ENCODE peak calls at places on chromosomes 6 and 20, in five cellular contexts. K, H, J, D and F are unnamed samples.

GRCh38 chr6:73521351-73522254 is 771 bp upstream of the EEF1A1 start:
- DNase-seq in K (no peak), H (no peak), J (peak; percentile 91), D (no peak), F (no peak)

GRCh38 chr20:56778765-56779195 is 149.7 kb downstream of the TFAP2C start:
- DNase-seq in K (no peak), H (peak; percentile 37), J (no peak), D (no peak), F (no peak)

GRCh38 chr6:169449221-169449620 is 195.6 kb upstream of the THBS2 start:
- DNase-seq in K (no peak), H (no peak), J (no peak), D (no peak), F (no peak)

GRCh38 chr6:136404007-136404406 is 114.4 kb upstream of the BCLAF1 start:
- DNase-seq in K (no peak), H (no peak), J (no peak), D (no peak), F (no peak)

GRCh38 chr6:30259140-30260035 is 46.2 kb upstream of the TRIM26 start:
- DNase-seq in K (peak; percentile 68), H (peak; percentile 92), J (peak; percentile 89), D (peak; percentile 83), F (peak; percentile 80)

GRCh38 chr20:14979472-14979986 is 642.1 kb upstream of the FLRT3 start:
- DNase-seq in K (no peak), H (no peak), J (no peak), D (no peak), F (no peak)

GRCh38 chr6:138957903-138958302 is 30.1 kb downstream of the REPS1 start:
- DNase-seq in K (no peak), H (no peak), J (no peak), D (no peak), F (peak; percentile 11)

GRCh38 chr6:85110943-85111342 is 338.9 kb upstream of the NT5E start:
- DNase-seq in K (no peak), H (no peak), J (no peak), D (no peak), F (no peak)

GRCh38 chr6:69933239-69933638 is 66.9 kb downstream of the COL19A1 start:
- DNase-seq in K (no peak), H (no peak), J (no peak), D (no peak), F (no peak)

GRCh38 chr20:32820000-32820697 is 395 bp downstream of the MAPRE1 start:
- DNase-seq in K (peak; percentile 78), H (peak; percentile 95), J (no peak), D (no peak), F (peak; percentile 84)

GRCh38 chr20:32820698-32821378 is 1.1 kb downstream of the MAPRE1 start:
- DNase-seq in K (no peak), H (peak; percentile 34), J (peak; percentile 47), D (no peak), F (no peak)

GRCh38 chr20:32822189-32822588 is 2.4 kb downstream of the MAPRE1 start:
- DNase-seq in K (no peak), H (no peak), J (no peak), D (no peak), F (no peak)

GRCh38 chr20:32823078-32823477 is 3.3 kb downstream of the MAPRE1 start:
- DNase-seq in K (no peak), H (peak; percentile 16), J (no peak), D (no peak), F (no peak)

DNA sequence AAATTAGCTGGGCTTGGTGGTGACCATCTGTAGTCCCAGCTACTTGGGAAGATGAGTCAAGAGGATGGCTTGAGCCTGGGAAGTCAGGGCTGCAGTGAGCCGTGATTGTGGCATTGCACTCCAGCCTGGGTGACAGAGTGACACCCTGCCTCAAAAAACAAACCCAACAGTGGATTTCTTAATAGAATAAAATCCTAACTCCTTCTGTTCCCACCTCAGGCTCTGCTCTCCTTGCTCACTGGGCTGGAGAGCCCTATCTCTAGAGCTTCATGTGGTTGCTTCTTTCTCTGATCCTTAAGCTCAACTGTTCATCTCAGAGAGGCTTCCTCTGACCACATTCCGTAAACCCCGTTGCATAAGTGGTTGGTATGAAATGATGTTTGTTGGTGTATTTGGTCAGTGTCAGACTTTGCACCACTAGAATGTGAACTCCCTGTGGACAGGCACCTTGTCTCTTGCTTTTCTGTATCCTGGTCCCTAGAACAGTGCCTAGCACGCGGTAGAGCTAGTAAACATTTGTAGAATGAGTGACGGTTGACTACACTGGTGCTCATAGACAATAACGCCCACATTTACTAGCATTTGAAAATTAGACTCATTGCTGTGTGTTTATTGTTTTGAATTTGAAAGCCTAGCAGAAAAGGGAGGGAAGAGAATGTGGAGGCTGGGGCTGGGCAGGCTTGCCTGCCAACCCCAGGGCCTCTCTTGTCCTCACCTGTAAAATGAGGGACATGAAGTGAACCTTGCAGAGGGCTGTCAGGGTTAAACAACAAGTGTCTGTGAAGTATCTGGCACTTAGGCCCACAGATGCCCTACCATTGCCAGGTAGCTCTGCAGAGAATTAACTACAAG is 4.2 kb downstream of the MAPRE1 start:
- DNase-seq in K (no peak), H (no peak), J (no peak), D (no peak), F (no peak)
- H3K4me1 ChIP-seq in K (peaks cover 52% of the 10 kb centered on the region), H (peaks cover 11% of the 10 kb centered on the region), J (peaks cover 74% of the 10 kb centered on the region), D (no peaks in the 10 kb centered on the region), F (peaks cover 53% of the 10 kb centered on the region)

GRCh38 chr6:111585241-111585968 is 20.3 kb downstream of the TRAF3IP2 start:
- DNase-seq in K (no peak), H (no peak), J (no peak), D (no peak), F (no peak)
- H3K4me1 ChIP-seq in K (peaks cover 64% of the 10 kb centered on the region), H (no peaks in the 10 kb centered on the region), J (peaks cover 39% of the 10 kb centered on the region), D (no peaks in the 10 kb centered on the region), F (peaks cover 15% of the 10 kb centered on the region)

GRCh38 chr20:21509597-21510331 is 4.1 kb downstream of the NKX2-2 start:
- DNase-seq in K (no peak), H (peak; percentile 75), J (peak; percentile 69), D (no peak), F (no peak)
- H3K4me1 ChIP-seq in K (peaks cover 44% of the 10 kb centered on the region), H (peaks cover 34% of the 10 kb centered on the region), J (peaks cover 73% of the 10 kb centered on the region), D (no peaks in the 10 kb centered on the region), F (peaks cover 66% of the 10 kb centered on the region)

GRCh38 chr20:45588800-45589199 is 9.7 kb upstream of the WFDC8 start:
- DNase-seq in K (no peak), H (no peak), J (no peak), D (no peak), F (no peak)
- H3K4me1 ChIP-seq in K (no peaks in the 10 kb centered on the region), H (peaks cover under 1% of the 10 kb centered on the region), J (no peaks in the 10 kb centered on the region), D (no peaks in the 10 kb centered on the region), F (no peaks in the 10 kb centered on the region)

GRCh38 chr6:321158-321438 is 28.8 kb downstream of the DUSP22 start:
- DNase-seq in K (no peak), H (no peak), J (no peak), D (no peak), F (no peak)
- H3K4me1 ChIP-seq in K (peaks cover 1% of the 10 kb centered on the region), H (no peaks in the 10 kb centered on the region), J (peaks cover 15% of the 10 kb centered on the region), D (no peaks in the 10 kb centered on the region), F (peaks cover 16% of the 10 kb centered on the region)

DNA sequence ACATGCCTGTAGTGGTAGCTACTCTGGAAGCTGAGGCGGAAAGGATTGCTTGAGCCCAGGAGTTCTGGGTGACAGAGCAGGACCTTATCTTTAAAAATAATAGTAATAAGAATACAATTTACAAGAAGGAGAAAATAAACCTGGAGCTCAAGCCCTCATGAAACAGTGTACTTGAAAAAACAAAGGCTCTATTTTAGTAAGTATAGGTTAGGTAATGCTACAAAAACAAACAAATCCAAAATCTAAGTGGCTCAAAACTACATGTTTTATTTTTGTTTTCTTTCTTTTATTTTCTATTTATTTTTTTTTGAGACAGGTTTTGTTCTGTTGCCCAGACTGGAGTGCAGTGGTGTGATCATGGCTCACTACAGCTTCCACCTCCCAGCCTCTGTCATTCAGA is 57.6 kb upstream of the SLC23A2 start:
- DNase-seq in K (no peak), H (no peak), J (no peak), D (no peak), F (no peak)
- H3K4me1 ChIP-seq in K (no peaks in the 10 kb centered on the region), H (no peaks in the 10 kb centered on the region), J (peaks cover 23% of the 10 kb centered on the region), D (no peaks in the 10 kb centered on the region), F (peaks cover 14% of the 10 kb centered on the region)

DNA sequence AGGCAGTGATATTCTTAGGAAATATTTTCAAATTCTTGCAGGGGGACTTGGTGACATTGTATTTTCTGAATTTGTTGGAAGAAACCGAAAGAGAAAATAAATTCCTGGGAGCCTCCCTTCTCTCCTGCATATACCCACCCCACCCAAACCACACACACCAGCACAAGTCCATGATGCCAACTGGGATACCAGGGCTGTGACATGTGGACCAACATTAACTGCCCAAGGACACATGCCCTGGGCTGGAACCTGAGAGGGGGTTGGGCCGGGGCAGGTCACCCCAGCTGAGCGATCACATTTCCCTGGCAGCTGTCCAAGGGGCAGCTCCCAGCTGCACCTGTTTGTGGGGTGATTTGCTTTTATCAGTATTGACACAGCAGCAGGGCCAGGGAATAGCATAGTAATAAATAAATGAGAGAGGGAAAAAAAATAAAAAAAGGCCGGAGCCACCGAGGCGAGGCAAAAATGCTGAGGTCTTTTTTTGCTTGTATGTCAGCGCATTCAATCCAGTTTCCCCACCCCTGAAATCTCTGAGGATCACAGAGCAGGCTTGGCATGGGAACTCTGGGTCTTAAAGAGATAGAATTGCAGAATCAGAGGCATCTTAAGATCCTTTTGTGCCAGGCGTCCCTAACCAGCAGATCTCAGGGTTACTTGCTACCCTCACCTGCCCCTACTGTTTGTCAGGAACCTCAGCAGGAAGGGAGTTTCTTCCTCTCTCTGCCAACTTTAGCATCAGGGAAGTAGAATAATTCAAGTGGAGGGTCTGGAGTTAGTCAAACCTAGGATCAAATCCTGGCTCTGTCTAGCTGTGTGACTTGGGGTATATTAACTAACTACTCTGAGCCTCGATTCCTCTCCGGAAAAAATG is 66.5 kb upstream of the PIM1 start:
- DNase-seq in K (peak; percentile 83), H (peak; percentile 54), J (peak; percentile 86), D (peak; percentile 68), F (no peak)
- H3K4me1 ChIP-seq in K (peaks cover 28% of the 10 kb centered on the region), H (peaks cover 39% of the 10 kb centered on the region), J (peaks cover 30% of the 10 kb centered on the region), D (no peaks in the 10 kb centered on the region), F (peaks cover 17% of the 10 kb centered on the region)

GRCh38 chr20:47356526-47357295 is at the start of gene ZMYND8:
- DNase-seq in K (peak; percentile 85), H (peak; percentile 86), J (peak; percentile 85), D (peak; percentile 99), F (peak; percentile 97)

GRCh38 chr20:47355489-47356219 is 845 bp downstream of the ZMYND8 start:
- DNase-seq in K (no peak), H (peak; percentile 37), J (no peak), D (no peak), F (no peak)

GRCh38 chr20:47354710-47355488 is 1.6 kb downstream of the ZMYND8 start:
- DNase-seq in K (no peak), H (no peak), J (no peak), D (no peak), F (peak; percentile 39)

GRCh38 chr20:47357296-47358051 is 975 bp upstream of the ZMYND8 start:
- DNase-seq in K (peak; percentile 81), H (peak; percentile 80), J (peak; percentile 94), D (peak; percentile 87), F (peak; percentile 71)

DNA sequence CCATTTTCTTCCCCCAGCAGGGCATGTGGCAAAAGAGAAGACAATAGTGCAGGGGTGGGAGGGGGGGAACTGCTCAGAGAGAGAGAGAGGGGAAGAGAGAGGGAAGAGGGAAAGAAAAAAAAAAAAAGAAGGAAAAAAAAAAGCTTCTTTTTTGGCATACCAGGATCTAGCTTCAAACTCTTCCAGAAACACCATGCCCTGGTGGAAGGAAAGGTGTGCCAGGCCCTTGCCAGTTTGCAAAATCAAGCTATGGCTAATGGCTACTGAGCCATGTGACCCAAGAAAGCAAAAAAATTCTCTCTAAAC is 326 bp downstream of the ZMYND8 start:
- DNase-seq in K (no peak), H (no peak), J (no peak), D (no peak), F (no peak)
- H3K4me1 ChIP-seq in K (peaks cover 93% of the 10 kb centered on the region), H (peaks cover 96% of the 10 kb centered on the region), J (peaks cover 100% of the 10 kb centered on the region), D (no peaks in the 10 kb centered on the region), F (peaks cover 67% of the 10 kb centered on the region)